ENCODE peak calls at places on chromosome 16, in six cellular contexts. J is B cell, Q is pons, Y is frontal cortex, Z is hepatocyte, P is left cardiac atrium. E is an unnamed sample.
A peak's percentile ranks its signal among the peaks of the same experiment; 100 is the strongest.

GRCh38 chr16:85514601-85515318 is 98.4 kb upstream of the GSE1 start:
- DNase-seq in Q (peak; percentile 53), P (peak; percentile 80), Z (peak; percentile 91), J (no peak), Y (peak; percentile 60), E (peak; percentile 78)

GRCh38 chr16:83187404-83187803 is 560.6 kb downstream of the CDH13 start:
- DNase-seq in Z (peak; percentile 18), Y (no peak), J (no peak), P (no peak), Q (no peak), E (no peak)

GRCh38 chr16:85015481-85016177 is 4.3 kb upstream of the ZDHHC7 start:
- DNase-seq in Y (no peak), Q (no peak), P (no peak), Z (no peak), J (no peak), E (no peak)

GRCh38 chr16:24993722-24994686 is 21.2 kb downstream of the ARHGAP17 start:
- DNase-seq in Z (peak; percentile 66), Y (no peak), P (no peak), J (no peak), Q (no peak), E (no peak)

GRCh38 chr16:20614201-20615141 is 38.3 kb upstream of the ACSM2B start:
- DNase-seq in J (no peak), Z (no peak), Y (no peak), Q (no peak), P (no peak), E (no peak)

GRCh38 chr16:3498988-3499387 is 1.8 kb upstream of the CLUAP1 start:
- DNase-seq in P (no peak), Q (no peak), Y (no peak), Z (no peak), J (no peak), E (no peak)

GRCh38 chr16:49857423-49858181 is 1.7 kb upstream of the ZNF423 start:
- DNase-seq in J (no peak), Y (peak; percentile 71), P (peak; percentile 60), Q (no peak), Z (peak; percentile 85), E (peak; percentile 51)

GRCh38 chr16:17828012-17828411 is 357.3 kb upstream of the XYLT1 start:
- DNase-seq in Q (no peak), J (no peak), Y (no peak), P (no peak), Z (peak; percentile 46), E (no peak)

GRCh38 chr16:47731252-47731651 is 270.1 kb downstream of the PHKB start:
- DNase-seq in Y (no peak), J (no peak), Z (no peak), P (no peak), Q (no peak), E (no peak)

GRCh38 chr16:68265078-68265925 is 976 bp downstream of the SLC7A6 start:
- DNase-seq in Z (peak; percentile 73), Q (peak; percentile 59), P (peak; percentile 63), J (peak; percentile 44), Y (peak; percentile 46), E (no peak)

GRCh38 chr16:24685539-24686432 is 43.7 kb upstream of the TNRC6A start:
- DNase-seq in Y (no peak), Q (peak; percentile 51), J (no peak), Z (peak; percentile 92), P (peak; percentile 80), E (peak; percentile 48)

GRCh38 chr16:23801387-23801786 is 34.4 kb upstream of the PRKCB start:
- DNase-seq in J (peak; percentile 79), Y (peak; percentile 24), Z (peak; percentile 76), Q (peak; percentile 84), P (peak; percentile 75), E (peak; percentile 14)

GRCh38 chr16:57256601-57257395 is 11.7 kb downstream of the ARL2BP start:
- DNase-seq in Y (no peak), J (no peak), P (peak; percentile 7), Z (no peak), Q (no peak), E (no peak)